ENCODE peak calls at places on chromosomes 6 and 20, in eight cellular contexts. L is A549, Y is esophagus muscularis mucosa, P is transverse colon, K is tibial nerve, F is sigmoid colon, A is suprapubic skin, D is stomach. H is an unnamed sample.

GRCh38 chr20:36333841-36334240 is 27.7 kb downstream of the DLGAP4 start:
- DNase-seq in L (no peak), Y (no peak), P (no peak), K (no peak), F (no peak), A (no peak), D (peak), H (no peak)

GRCh38 chr6:36054965-36055364 is 27.4 kb downstream of the MAPK14 start:
- DNase-seq in L (no peak), Y (no peak), P (no peak), K (no peak), F (no peak), A (no peak), D (no peak), H (no peak)

GRCh38 chr20:32484221-32485125 is 100.7 kb downstream of the NOL4L start:
- DNase-seq in L (peak), Y (no peak), P (peak), K (no peak), F (peak), A (peak), D (peak), H (peak)

GRCh38 chr6:81875776-81876293 is 123.4 kb upstream of the TENT5A start:
- DNase-seq in L (no peak), Y (no peak), P (no peak), K (no peak), F (no peak), A (no peak), D (no peak), H (no peak)

GRCh38 chr6:56759521-56759920 is 116.8 kb upstream of the DST start:
- DNase-seq in L (no peak), Y (no peak), P (no peak), K (no peak), F (no peak), A (no peak), D (no peak), H (no peak)

GRCh38 chr6:36676142-36677058 is 2.1 kb upstream of the CDKN1A start:
- DNase-seq in L (no peak), Y (no peak), P (no peak), K (no peak), F (no peak), A (no peak), D (no peak), H (no peak)

GRCh38 chr20:2741463-2741862 is 48.9 kb downstream of the EBF4 start:
- DNase-seq in L (no peak), Y (peak), P (no peak), K (no peak), F (no peak), A (no peak), D (no peak), H (no peak)

GRCh38 chr6:17015551-17016381 is 86.1 kb upstream of the STMND1 start:
- DNase-seq in L (no peak), Y (peak), P (peak), K (no peak), F (no peak), A (peak), D (no peak), H (no peak)

GRCh38 chr20:47412073-47412472 is 55.6 kb upstream of the ZMYND8 start:
- DNase-seq in L (no peak), Y (no peak), P (peak), K (no peak), F (no peak), A (no peak), D (no peak), H (no peak)

GRCh38 chr6:48567016-48567415 is 456.0 kb upstream of the PTCHD4 start:
- DNase-seq in L (no peak), Y (no peak), P (no peak), K (no peak), F (no peak), A (no peak), D (no peak), H (no peak)

GRCh38 chr20:24328901-24329300 is 140.5 kb upstream of the SYNDIG1 start:
- DNase-seq in L (no peak), Y (no peak), P (no peak), K (no peak), F (no peak), A (no peak), D (no peak), H (no peak)

GRCh38 chr20:37378785-37379598 is 33.1 kb downstream of the SRC start:
- DNase-seq in L (peak), Y (no peak), P (no peak), K (no peak), F (peak), A (peak), D (peak), H (peak)

GRCh38 chr6:168165891-168166290 is 86.9 kb upstream of the FRMD1 start:
- DNase-seq in L (no peak), Y (no peak), P (no peak), K (no peak), F (no peak), A (no peak), D (no peak), H (no peak)

GRCh38 chr20:61514018-61514755 is 262.1 kb downstream of the CDH4 start:
- DNase-seq in L (no peak), Y (no peak), P (no peak), K (no peak), F (no peak), A (no peak), D (no peak), H (no peak)

GRCh38 chr6:126824226-126824625 is 294.2 kb upstream of the RSPO3 start:
- DNase-seq in L (no peak), Y (no peak), P (no peak), K (no peak), F (no peak), A (no peak), D (no peak), H (no peak)

GRCh38 chr20:37095108-37095608 is 639 bp downstream of the RBL1 start:
- DNase-seq in L (no peak), Y (no peak), P (peak), K (no peak), F (no peak), A (no peak), D (no peak), H (no peak)

GRCh38 chr6:129765008-129765407 is 55.0 kb upstream of the ARHGAP18 start:
- DNase-seq in L (no peak), Y (no peak), P (no peak), K (no peak), F (no peak), A (no peak), D (no peak), H (no peak)

GRCh38 chr20:51036827-51037229 is 13.9 kb upstream of the KCNG1 start:
- DNase-seq in L (no peak), Y (no peak), P (no peak), K (no peak), F (no peak), A (no peak), D (no peak), H (no peak)

GRCh38 chr20:12237772-12238171 is 320.1 kb downstream of the BTBD3 start:
- DNase-seq in L (no peak), Y (no peak), P (no peak), K (no peak), F (peak), A (no peak), D (no peak), H (peak)

GRCh38 chr20:19682249-19682648 is 75.8 kb upstream of the RIN2 start:
- DNase-seq in L (no peak), Y (no peak), P (no peak), K (no peak), F (no peak), A (no peak), D (no peak), H (no peak)

GRCh38 chr20:41359541-41360011 is 7.0 kb downstream of the EMILIN3 start:
- DNase-seq in L (no peak), Y (no peak), P (no peak), K (no peak), F (no peak), A (no peak), D (no peak), H (no peak)

GRCh38 chr6:94478178-94479140 is 1059.1 kb upstream of the EPHA7 start:
- DNase-seq in L (no peak), Y (no peak), P (no peak), K (no peak), F (no peak), A (no peak), D (no peak), H (no peak)

GRCh38 chr6:138086573-138087196 is 20.5 kb downstream of the PERP start:
- DNase-seq in L (peak), Y (no peak), P (no peak), K (no peak), F (no peak), A (no peak), D (no peak), H (no peak)

GRCh38 chr6:121506761-121507754 is 71.6 kb downstream of the GJA1 start:
- DNase-seq in L (no peak), Y (no peak), P (no peak), K (no peak), F (no peak), A (no peak), D (no peak), H (no peak)

GRCh38 chr6:15922510-15923307 is 206.2 kb upstream of the MYLIP start:
- DNase-seq in L (no peak), Y (no peak), P (no peak), K (no peak), F (no peak), A (no peak), D (no peak), H (no peak)

DNA sequence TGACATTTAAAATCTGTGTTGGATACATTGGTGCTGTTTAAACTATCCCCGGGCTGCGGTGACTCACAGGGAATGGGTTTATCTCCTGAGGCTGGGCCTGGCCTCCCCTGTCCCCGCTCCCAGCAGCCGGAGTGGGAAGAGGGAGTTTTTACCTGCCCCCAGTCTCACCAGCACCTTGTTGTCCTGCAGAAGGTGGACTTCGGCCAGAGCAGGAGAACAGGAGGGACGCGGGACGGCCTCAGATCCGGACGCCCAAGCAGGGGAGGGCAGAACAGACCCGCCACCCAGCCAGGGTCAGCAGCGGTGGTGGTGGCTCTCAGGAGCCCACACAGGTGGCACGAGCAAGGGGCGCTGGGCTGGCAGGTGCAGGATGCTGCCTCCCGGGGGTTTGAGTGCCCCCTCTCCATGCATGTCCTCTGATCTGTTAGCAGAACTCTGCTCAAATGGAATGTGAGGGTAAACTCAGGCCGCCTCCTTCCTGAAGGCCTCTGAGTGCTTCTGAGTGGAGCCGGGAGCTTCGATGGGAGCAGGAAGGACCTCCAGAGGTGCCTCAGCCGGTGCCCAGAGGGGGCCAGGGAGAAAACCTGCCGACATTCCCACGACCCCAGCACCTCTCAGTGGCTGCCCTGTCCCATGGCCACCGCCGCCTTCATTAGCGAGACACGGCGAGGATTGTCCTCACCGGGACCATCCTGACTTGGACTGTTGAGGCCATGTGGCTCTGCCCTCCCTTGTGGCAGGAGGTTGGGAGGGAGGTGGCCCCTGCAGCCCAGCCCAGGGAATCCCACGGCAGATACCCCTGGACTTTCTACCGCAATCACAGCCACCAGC is 43.4 kb upstream of the MRGBP start:
- DNase-seq in L (no peak), Y (no peak), P (no peak), K (no peak), F (no peak), A (no peak), D (no peak), H (no peak)
- TF ChIP-seq EP300 in L (no peak), Y (no peak), P (no peak), K (no peak), F (no peak), A (no peak), D (no peak), H (no peak)

GRCh38 chr20:63963784-63964301 is 5.9 kb downstream of the ZNF512B start:
- DNase-seq in L (no peak), Y (no peak), P (no peak), K (no peak), F (peak), A (peak), D (no peak), H (peak)
- TF ChIP-seq POLR2A in L (no peak), Y (no peak), P (no peak), K (no peak), F (no peak), A (no peak), D (no peak), H (no peak)

DNA sequence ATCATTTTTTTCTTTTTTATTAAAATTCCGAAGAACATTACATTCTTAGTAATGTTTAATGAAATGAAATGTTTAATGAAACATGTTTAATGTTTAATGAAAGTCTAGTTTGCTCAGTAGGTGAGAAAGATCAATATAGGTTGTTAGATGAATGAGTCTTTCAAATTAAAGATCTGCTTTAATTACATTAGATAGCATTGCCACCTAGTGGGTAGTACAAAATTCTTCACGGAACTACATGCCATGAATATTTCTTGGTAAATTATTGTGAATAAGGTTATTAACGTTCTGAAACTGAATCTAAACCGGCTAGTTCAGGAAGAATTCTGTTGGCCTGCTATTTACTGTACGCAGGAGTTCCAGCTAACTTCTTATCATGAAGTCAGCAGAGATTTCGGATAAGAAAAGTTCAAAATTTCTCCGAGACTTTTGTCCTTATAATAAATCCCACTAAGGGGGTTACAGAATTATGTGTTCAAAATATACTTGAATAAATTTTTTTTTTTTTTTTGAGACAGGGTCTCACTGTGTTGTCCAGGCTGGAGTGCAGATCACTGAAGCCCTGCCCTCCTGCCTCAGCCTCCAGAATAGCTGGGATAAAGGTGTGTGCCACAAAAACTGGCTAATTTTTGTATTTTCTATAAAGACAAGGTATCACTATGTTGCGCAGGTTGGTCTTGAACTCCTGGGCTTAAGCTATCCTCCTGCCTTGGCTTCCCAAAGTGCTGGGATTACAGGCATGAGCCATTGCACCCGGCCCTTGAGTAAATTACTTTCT is 7.9 kb upstream of the GMNN start:
- DNase-seq in L (peak), Y (no peak), P (no peak), K (no peak), F (no peak), A (no peak), D (no peak), H (no peak)
- H3K27ac ChIP-seq in L (no peak), Y (no peak), P (no peak), K (no peak), F (no peak), A (no peak), D (no peak), H (no peak)

GRCh38 chr6:104859225-104860146 is at the start of gene HACE1:
- DNase-seq in L (peak), Y (peak), P (peak), K (peak), F (peak), A (peak), D (peak), H (peak)

GRCh38 chr6:104860221-104860620 is 502 bp upstream of the HACE1 start:
- DNase-seq in L (no peak), Y (no peak), P (peak), K (no peak), F (no peak), A (no peak), D (no peak), H (no peak)

DNA sequence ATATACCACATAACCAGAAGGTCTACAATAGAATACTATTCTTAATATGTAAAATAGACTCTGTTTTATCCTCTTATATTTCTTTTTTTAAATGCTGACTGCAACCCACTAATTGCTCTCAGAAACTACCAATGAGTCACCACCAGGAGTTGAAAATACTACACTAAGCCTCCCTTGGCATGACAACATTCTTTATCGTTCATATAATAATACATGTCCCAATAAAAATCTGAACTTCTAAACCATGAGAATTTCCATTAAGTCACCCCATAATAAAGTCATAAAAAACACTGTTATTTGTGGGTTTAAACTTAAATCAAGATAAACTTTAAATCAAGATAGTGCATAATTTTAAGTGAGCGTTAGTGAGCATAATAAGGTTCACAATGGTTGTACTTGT is 4.2 kb downstream of the HACE1 start:
- DNase-seq in L (no peak), Y (no peak), P (no peak), K (no peak), F (no peak), A (no peak), D (no peak), H (no peak)
- TF ChIP-seq EP300 in L (no peak), Y (no peak), P (no peak), K (no peak), F (no peak), A (no peak), D (no peak), H (no peak)

H was measured in ovary.